ENCODE peak calls at places on chromosomes 5 and 9, in five cellular contexts. B, M, J, Q and T are unnamed samples.

GRCh38 chr9:76716270-76716669 is 48.0 kb upstream of the PCA3 start:
- DNase-seq in B (no peak), M (no peak), J (no peak), Q (no peak), T (no peak)

GRCh38 chr5:167767775-167768174 is 523.7 kb upstream of the WWC1 start:
- DNase-seq in B (no peak), M (no peak), J (no peak), Q (no peak), T (no peak)

GRCh38 chr9:16100596-16101091 is 547.8 kb downstream of the CCDC171 start:
- DNase-seq in B (no peak), M (peak; percentile 87), J (peak; percentile 96), Q (no peak), T (no peak)

GRCh38 chr5:18404039-18404438 is 769.8 kb downstream of the TAF11L14 start:
- DNase-seq in B (no peak), M (no peak), J (no peak), Q (no peak), T (no peak)

GRCh38 chr5:174505621-174506020 is 218.8 kb upstream of the MSX2 start:
- DNase-seq in B (no peak), M (no peak), J (peak; percentile 83), Q (no peak), T (no peak)

GRCh38 chr5:40831346-40832210 is 3.4 kb downstream of the RPL37 start:
- DNase-seq in B (no peak), M (no peak), J (no peak), Q (no peak), T (no peak)

GRCh38 chr9:91427873-91428272 is 4.2 kb upstream of the NFIL3 start:
- DNase-seq in B (no peak), M (peak; percentile 43), J (peak; percentile 84), Q (no peak), T (no peak)

GRCh38 chr9:76868897-76869296 is 37.0 kb downstream of the PRUNE2 start:
- DNase-seq in B (no peak), M (no peak), J (no peak), Q (no peak), T (no peak)

GRCh38 chr9:18393340-18394130 is 80.4 kb upstream of the ADAMTSL1 start:
- DNase-seq in B (no peak), M (peak; percentile 86), J (peak; percentile 92), Q (no peak), T (no peak)

GRCh38 chr9:93669116-93669957 is 93.0 kb downstream of the PHF2 start:
- DNase-seq in B (peak; percentile 14), M (no peak), J (no peak), Q (peak; percentile 21), T (peak; percentile 33)

GRCh38 chr9:115207003-115207837 is 89.3 kb upstream of the TNC start:
- DNase-seq in B (no peak), M (no peak), J (no peak), Q (no peak), T (no peak)

GRCh38 chr5:176899946-176900782 is 1.0 kb upstream of the HK3 start:
- DNase-seq in B (no peak), M (no peak), J (peak; percentile 7), Q (no peak), T (no peak)

GRCh38 chr5:81748556-81748955 is 2.3 kb downstream of the SSBP2 start:
- DNase-seq in B (no peak), M (no peak), J (peak; percentile 26), Q (no peak), T (no peak)
- TF ChIP-seq CTCF in B (no peak), M (no peak), J (no peak), Q (no peak), T (no peak)

DNA sequence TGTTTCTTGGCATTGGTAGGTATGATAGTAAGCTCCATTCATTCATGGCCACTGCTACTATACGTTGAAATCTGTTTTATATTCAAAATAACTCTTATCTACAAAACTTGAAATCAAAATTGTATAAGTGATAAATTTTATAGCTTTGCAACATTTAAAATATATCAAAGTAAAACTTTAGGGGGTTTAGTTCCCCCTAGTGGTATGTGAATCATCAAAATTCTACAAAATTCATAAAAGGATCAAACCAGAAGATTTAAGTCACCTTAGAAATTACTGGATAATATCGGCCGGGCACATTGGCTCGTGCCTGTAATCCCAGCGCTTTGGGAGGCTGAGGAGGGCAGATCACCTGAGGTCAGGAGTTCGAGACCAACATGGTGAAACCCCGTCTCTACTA is 243.0 kb upstream of the CDH18 start:
- DNase-seq in B (no peak), M (no peak), J (peak; percentile 28), Q (no peak), T (no peak)
- TF ChIP-seq CTCF in B (no peak), M (no peak), J (no peak), Q (peak; percentile 24), T (no peak)

GRCh38 chr9:105360344-105360743 is 87.5 kb upstream of the FSD1L start:
- DNase-seq in B (no peak), M (no peak), J (no peak), Q (no peak), T (no peak)

GRCh38 chr9:105362470-105362869 is 85.4 kb upstream of the FSD1L start:
- DNase-seq in B (no peak), M (no peak), J (no peak), Q (no peak), T (no peak)

GRCh38 chr9:105361873-105362272 is 86.0 kb upstream of the FSD1L start:
- DNase-seq in B (no peak), M (no peak), J (no peak), Q (no peak), T (no peak)

GRCh38 chr9:105359899-105360298 is 87.9 kb upstream of the FSD1L start:
- DNase-seq in B (no peak), M (peak; percentile 73), J (peak; percentile 34), Q (no peak), T (no peak)

GRCh38 chr9:105363842-105364241 is 84.0 kb upstream of the FSD1L start:
- DNase-seq in B (no peak), M (no peak), J (no peak), Q (no peak), T (no peak)
- TF ChIP-seq CTCF in B (no peak), M (no peak), J (no peak), Q (no peak), T (no peak)

GRCh38 chr5:134227786-134228185 is 1.9 kb upstream of the PPP2CA start:
- DNase-seq in B (no peak), M (no peak), J (no peak), Q (no peak), T (no peak)

GRCh38 chr5:134227259-134227658 is 1.4 kb upstream of the PPP2CA start:
- DNase-seq in B (no peak), M (no peak), J (no peak), Q (peak; percentile 58), T (no peak)

GRCh38 chr5:134226441-134227192 is 744 bp upstream of the PPP2CA start:
- DNase-seq in B (no peak), M (no peak), J (peak; percentile 39), Q (no peak), T (no peak)

GRCh38 chr5:134225780-134226440 is at the start of gene PPP2CA:
- DNase-seq in B (peak; percentile 98), M (peak; percentile 98), J (peak; percentile 99), Q (peak; percentile 98), T (peak; percentile 99)

GRCh38 chr5:134228624-134229023 is 2.8 kb upstream of the PPP2CA start:
- DNase-seq in B (no peak), M (no peak), J (no peak), Q (no peak), T (no peak)
- TF ChIP-seq CTCF in B (no peak), M (no peak), J (no peak), Q (no peak), T (no peak)

GRCh38 chr5:1892685-1893445 is 10.1 kb upstream of the IRX4 start:
- DNase-seq in B (no peak), M (no peak), J (no peak), Q (no peak), T (no peak)

GRCh38 chr5:1892211-1892610 is 9.5 kb upstream of the IRX4 start:
- DNase-seq in B (no peak), M (no peak), J (no peak), Q (no peak), T (no peak)

GRCh38 chr5:1895771-1896420 is 13.2 kb upstream of the IRX4 start:
- DNase-seq in B (no peak), M (no peak), J (no peak), Q (no peak), T (no peak)

GRCh38 chr5:1894243-1894642 is 11.5 kb upstream of the IRX4 start:
- DNase-seq in B (no peak), M (no peak), J (no peak), Q (no peak), T (no peak)

GRCh38 chr5:1893754-1894153 is 11.0 kb upstream of the IRX4 start:
- DNase-seq in B (no peak), M (no peak), J (no peak), Q (no peak), T (no peak)
- TF ChIP-seq CTCF in B (no peak), M (no peak), J (no peak), Q (no peak), T (no peak)

DNA sequence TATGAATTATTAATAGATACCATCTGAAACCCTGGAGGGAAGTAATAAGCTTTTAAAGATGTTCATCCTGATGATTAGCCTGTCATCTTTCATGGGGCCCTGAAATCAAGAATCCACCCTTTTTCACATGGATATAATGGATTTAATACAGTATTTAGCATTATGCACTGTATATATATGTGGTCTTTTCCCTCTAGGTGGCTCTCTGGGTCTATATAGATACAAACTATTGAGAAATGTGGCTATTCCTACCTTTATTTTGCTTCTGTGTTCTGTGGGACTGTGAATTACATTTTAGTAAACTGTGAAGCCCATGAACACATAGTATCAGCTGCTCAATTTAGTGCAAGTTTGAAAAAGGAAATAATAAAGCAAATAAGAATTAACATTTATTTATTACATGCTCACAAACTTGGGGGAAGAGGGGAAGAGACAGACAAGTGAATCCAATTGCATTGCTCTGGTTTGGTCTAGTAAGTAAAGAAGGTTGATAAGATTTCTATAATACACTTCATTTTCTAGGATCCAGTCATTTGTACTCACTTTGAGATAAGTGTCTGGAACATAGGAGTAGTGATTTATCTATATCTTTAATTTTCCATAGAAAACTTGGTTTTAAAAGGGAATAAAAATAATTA is 112.2 kb downstream of the SCAMP1 start:
- DNase-seq in B (no peak), M (no peak), J (peak; percentile 62), Q (no peak), T (no peak)
- TF ChIP-seq CTCF in B (no peak), M (peak; percentile 9), J (no peak), Q (peak; percentile 31), T (peak; percentile 57)